ENCODE peak calls at places on chromosomes 16 and 17, in eight cellular contexts. M is HFFc6; N is GM23338; F is mesothelial cell of epicardium; U is cardiac muscle cell; P is activated CD8-positive, alpha-beta T cell treated with anti-CD3 and anti-CD28 coated beads for 36 hours; W is NB4; B is endothelial cell of umbilical vein. I is an unnamed sample.

GRCh38 chr16:84277244-84277823 is 17.3 kb upstream of the WFDC1 start:
- DNase-seq in U (peak; percentile 66), B (peak; percentile 54), W (peak; percentile 74), P (peak; percentile 84), F (peak; percentile 51), M (peak; percentile 38), N (peak; percentile 86), I (peak; percentile 46)

GRCh38 chr16:2296662-2297505 is 29.0 kb upstream of the RNPS1 start:
- DNase-seq in M (peak; percentile 5), B (peak; percentile 31), P (peak; percentile 38), W (peak; percentile 56), F (no peak), U (peak; percentile 40), N (peak; percentile 74), I (no peak)

GRCh38 chr17:55069983-55070529 is 101.5 kb downstream of the STXBP4 start:
- DNase-seq in B (no peak), U (no peak), N (no peak), W (no peak), F (no peak), M (no peak), P (no peak), I (no peak)

GRCh38 chr16:88348377-88349152 is 34.2 kb upstream of the ZNF469 start:
- DNase-seq in B (no peak), F (no peak), N (no peak), U (no peak), W (no peak), P (no peak), M (no peak), I (no peak)

GRCh38 chr16:20074089-20074956 is 633 bp upstream of the GPR139 start:
- DNase-seq in U (no peak), F (no peak), W (no peak), N (peak; percentile 68), B (no peak), P (no peak), M (no peak), I (no peak)

GRCh38 chr16:77424841-77425604 is 9.8 kb downstream of the ADAMTS18 start:
- DNase-seq in U (no peak), B (no peak), M (no peak), P (no peak), N (no peak), F (no peak), W (no peak), I (no peak)

GRCh38 chr16:71600822-71601221 is 23.9 kb upstream of the TAT start:
- DNase-seq in M (no peak), U (no peak), W (no peak), B (no peak), F (no peak), N (no peak), P (no peak), I (no peak)

GRCh38 chr17:19762515-19762961 is 14.4 kb upstream of the ALDH3A1 start:
- DNase-seq in F (peak; percentile 49), U (peak; percentile 76), P (peak; percentile 57), B (peak; percentile 71), W (peak; percentile 80), M (peak; percentile 59), N (peak; percentile 92), I (peak; percentile 57)

DNA sequence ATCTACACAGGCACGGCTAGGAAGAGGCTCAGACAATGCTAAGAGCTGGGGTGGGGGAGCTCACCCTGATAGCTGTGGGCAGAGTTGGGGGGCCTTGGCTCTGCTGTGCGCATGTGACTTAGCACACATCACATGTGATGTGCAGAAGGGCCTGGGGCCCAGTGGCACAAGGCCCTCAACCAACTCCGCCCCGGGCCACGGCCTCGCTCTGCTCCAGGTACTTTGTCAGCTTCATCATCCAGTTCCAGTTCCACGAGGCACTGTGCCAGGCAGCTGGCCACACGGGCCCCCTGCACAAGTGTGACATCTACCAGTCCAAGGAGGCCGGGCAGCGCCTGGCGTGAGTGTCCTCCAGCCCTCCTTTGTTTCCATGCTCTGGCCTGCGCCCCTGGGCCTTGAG is 19.3 kb downstream of the ACE start:
- DNase-seq in F (no peak), M (no peak), W (no peak), N (no peak), B (no peak), U (no peak), P (no peak), I (no peak)
- TF ChIP-seq CTCF in F (no peak), M (no peak), W (no peak), N (no peak), B (no peak), U (no peak), P (no peak), I (no peak)

DNA sequence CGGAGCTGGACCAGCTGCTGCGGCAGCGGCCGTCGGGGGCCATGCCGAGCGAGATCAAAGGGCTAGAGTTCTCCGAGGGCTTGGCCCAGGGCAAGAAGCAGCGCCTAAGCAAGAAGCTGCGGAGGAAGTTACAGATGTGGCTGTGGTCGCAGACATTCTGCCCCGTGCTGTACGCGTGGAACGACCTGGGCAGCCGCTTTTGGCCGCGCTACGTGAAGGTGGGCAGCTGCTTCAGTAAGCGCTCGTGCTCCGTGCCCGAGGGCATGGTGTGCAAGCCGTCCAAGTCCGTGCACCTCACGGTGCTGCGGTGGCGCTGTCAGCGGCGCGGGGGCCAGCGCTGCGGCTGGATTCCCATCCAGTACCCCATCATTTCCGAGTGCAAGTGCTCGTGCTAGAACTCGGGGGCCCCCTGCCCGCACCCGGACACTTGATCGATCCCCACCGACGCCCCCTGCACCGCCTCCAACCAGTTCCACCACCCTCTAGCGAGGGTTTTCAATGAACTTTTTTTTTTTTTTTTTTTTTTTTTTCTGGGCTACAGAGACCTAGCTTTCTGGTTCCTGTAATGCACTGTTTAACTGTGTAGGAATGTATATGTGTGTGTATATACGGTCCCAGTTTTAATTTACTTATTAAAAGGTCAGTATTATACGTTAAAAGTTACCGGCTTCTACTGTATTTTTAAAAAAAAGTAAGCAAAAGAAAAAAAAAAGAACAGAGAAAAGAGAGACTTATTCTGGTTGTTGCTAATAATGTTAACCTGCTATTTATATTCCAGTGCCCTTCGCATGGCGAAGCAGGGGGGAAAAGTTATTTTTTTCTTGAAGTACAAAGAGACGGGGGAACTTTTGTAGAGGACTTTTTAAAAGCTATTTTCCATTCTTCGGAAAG is 1.3 kb downstream of the NOG start:
- DNase-seq in P (peak; percentile 57), M (peak; percentile 19), W (peak; percentile 75), N (peak; percentile 68), B (peak; percentile 19), F (no peak), U (no peak), I (no peak)
- TF ChIP-seq CTCF in P (no peak), M (peak; percentile 31), W (no peak), N (no peak), B (no peak), F (no peak), U (no peak), I (no peak)

GRCh38 chr17:22516861-22517636 is 824.7 kb downstream of the KCNJ18 start:
- DNase-seq in W (no peak), F (no peak), B (no peak), N (no peak), P (no peak), M (no peak), U (no peak), I (no peak)

GRCh38 chr17:22514767-22515320 is 822.5 kb downstream of the KCNJ18 start:
- DNase-seq in B (no peak), F (no peak), P (no peak), M (no peak), W (no peak), U (no peak), N (no peak), I (no peak)

GRCh38 chr17:22515599-22515998 is 823.3 kb downstream of the KCNJ18 start:
- DNase-seq in F (no peak), P (no peak), U (no peak), B (no peak), M (no peak), W (no peak), N (no peak), I (no peak)

GRCh38 chr17:22517716-22518115 is 825.4 kb downstream of the KCNJ18 start:
- DNase-seq in U (no peak), N (no peak), W (peak; percentile 54), F (no peak), P (no peak), M (no peak), B (no peak), I (no peak)

DNA sequence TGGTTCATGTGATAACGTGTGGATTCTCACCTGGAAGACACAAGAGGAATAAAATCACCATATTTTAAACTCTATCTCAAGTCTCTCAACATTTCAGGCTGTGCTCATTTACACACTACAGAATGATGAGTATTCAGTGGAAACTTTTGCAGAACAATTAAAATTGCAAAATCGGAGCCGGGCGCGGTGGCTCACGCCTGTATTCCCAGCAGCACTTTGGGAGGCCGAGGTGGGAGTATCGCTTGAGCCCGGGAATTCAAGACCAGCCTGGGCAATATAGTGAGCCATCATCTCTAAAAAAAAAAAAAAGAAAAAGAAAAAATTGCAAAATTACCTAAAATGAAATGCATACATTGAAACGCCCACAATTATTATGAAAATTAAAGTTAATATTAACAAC is 825.9 kb downstream of the KCNJ18 start:
- DNase-seq in B (no peak), W (no peak), N (no peak), P (no peak), F (no peak), U (no peak), M (no peak), I (no peak)
- TF ChIP-seq CTCF in B (no peak), W (no peak), N (no peak), P (no peak), F (no peak), U (no peak), M (no peak), I (no peak)

GRCh38 chr16:85617948-85618347 is 4.8 kb downstream of the GSE1 start:
- DNase-seq in F (no peak), N (no peak), W (no peak), P (peak; percentile 19), B (no peak), M (no peak), U (no peak), I (no peak)

GRCh38 chr16:85616608-85617311 is 3.6 kb downstream of the GSE1 start:
- DNase-seq in U (no peak), N (no peak), W (peak; percentile 88), B (no peak), F (no peak), M (no peak), P (peak; percentile 74), I (no peak)

GRCh38 chr16:85614338-85615013 is 1.4 kb downstream of the GSE1 start:
- DNase-seq in F (no peak), N (no peak), P (no peak), U (no peak), B (no peak), M (no peak), W (no peak), I (no peak)

GRCh38 chr16:85615014-85615851 is 2.1 kb downstream of the GSE1 start:
- DNase-seq in B (no peak), U (no peak), M (no peak), N (peak; percentile 72), W (peak; percentile 60), P (peak; percentile 89), F (peak; percentile 46), I (no peak)

DNA sequence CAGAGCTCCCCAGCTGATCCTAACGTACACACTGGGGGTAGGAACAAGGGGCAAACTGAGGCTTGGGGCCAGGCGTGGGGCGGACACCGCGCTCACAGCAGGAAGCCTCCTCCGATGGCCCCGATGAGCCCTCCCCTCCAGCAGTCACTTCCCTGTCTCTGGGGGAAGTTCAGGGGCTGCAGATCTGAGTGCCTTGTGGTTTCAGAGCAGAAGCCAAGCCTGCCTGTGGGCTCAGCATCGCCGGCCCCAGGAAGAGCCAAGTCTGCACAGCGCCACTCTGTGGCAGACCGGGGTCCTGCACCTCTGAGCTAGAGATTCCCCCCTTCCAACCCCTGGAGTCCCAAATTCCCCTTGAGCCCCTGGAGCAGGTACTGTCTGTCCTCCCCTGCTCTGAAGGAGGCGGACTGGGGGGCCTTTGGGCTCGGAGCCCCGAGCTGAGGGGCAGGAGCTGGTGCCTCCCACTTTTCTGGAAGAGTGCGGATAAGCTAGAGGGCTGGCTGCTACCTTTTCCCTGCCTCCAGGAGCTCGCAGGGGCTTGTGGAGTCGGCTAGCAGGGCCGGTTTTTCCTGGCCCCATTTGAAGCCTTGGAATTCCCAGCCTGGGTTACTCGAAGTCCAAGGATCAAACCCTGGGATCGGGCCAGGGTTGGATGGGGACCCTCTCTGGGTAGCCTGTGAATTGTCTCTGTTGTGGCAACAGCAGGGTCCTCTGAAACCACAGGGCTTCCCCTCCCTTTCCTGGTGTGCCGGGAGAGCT is 2.9 kb downstream of the GSE1 start:
- DNase-seq in W (peak; percentile 98), N (peak; percentile 93), U (peak; percentile 85), P (peak; percentile 93), B (peak; percentile 49), M (peak; percentile 50), F (peak; percentile 59), I (peak; percentile 82)
- TF ChIP-seq CTCF in W (peak; percentile 98), N (peak; percentile 87), U (peak; percentile 96), P (peak; percentile 98), B (peak; percentile 97), M (peak; percentile 97), F (peak; percentile 97), I (peak; percentile 94)